ENCODE peak calls at places on chromosomes 12 and 14, in eight cellular contexts. O is left cardiac atrium; E is foreskin fibroblast; B is gastrocnemius medialis; Y is tibial nerve; G is activated CD4-positive, alpha-beta T cell treated with anti-CD3 and anti-CD28 coated beads, Interleukin-2, amount 50 U/mL, for 24 hours; J is stimulated activated CD4-positive, alpha-beta T cell treated with anti-CD3 and anti-CD28 coated beads, Interleukin-2, amount 100 ng/mL, for 24 hours; C is omental fat pad. M is an unnamed sample.

GRCh38 chr14:38721822-38722431 is 381.1 kb downstream of the SEC23A start:
- DNase-seq in G (no peak), E (peak; percentile 16), B (peak; percentile 12), J (peak; percentile 51), Y (peak; percentile 58), O (peak; percentile 52), C (peak; percentile 69), M (no peak)

GRCh38 chr12:115135800-115136211 is 451.8 kb upstream of the TBX3 start:
- DNase-seq in E (peak; percentile 69), B (no peak), G (no peak), C (no peak), Y (peak; percentile 31), J (no peak), O (peak; percentile 55), M (no peak)

GRCh38 chr12:64452559-64453329 is 824 bp downstream of the TBK1 start:
- DNase-seq in B (no peak), C (no peak), O (no peak), Y (no peak), G (no peak), E (peak; percentile 71), J (no peak), M (peak; percentile 81)

GRCh38 chr12:83256581-83256980 is 569.9 kb downstream of the TMTC2 start:
- DNase-seq in J (no peak), O (no peak), E (no peak), C (no peak), G (no peak), B (no peak), Y (no peak), M (no peak)

GRCh38 chr12:58833844-58834243 is 86.5 kb downstream of the LRIG3 start:
- DNase-seq in O (no peak), G (no peak), B (no peak), C (no peak), J (no peak), E (no peak), Y (no peak), M (no peak)

GRCh38 chr12:111842556-111843396 is 748 bp downstream of the MAPKAPK5 start:
- DNase-seq in B (no peak), G (peak; percentile 14), J (peak; percentile 40), O (no peak), C (no peak), E (peak; percentile 13), Y (no peak), M (no peak)

GRCh38 chr12:14264316-14264715 is 101.2 kb upstream of the ATF7IP start:
- DNase-seq in C (no peak), E (peak; percentile 11), G (no peak), B (no peak), O (no peak), Y (no peak), J (no peak), M (no peak)

GRCh38 chr12:93453633-93454032 is 11.9 kb upstream of the UBE2N start:
- DNase-seq in C (no peak), B (no peak), J (no peak), G (no peak), E (no peak), Y (no peak), O (no peak), M (no peak)

M was measured in skeletal muscle cell.